ENCODE peak calls at places on chromosome 6, in ten cellular contexts. F is CD8-positive, alpha-beta memory T cell; L is mucosa of descending colon; S is AG04450; D is Peyer's patch; U is OCI-LY7; A is lower lobe of right lung; P is heart right ventricle; I is uterus; H is naive thymus-derived CD4-positive, alpha-beta T cell. B is an unnamed sample. For H3K9me3, the result is how much of the 10 kb centered on the place peaks cover.

GRCh38 chr6:1770435-1770843 is 160.7 kb downstream of the FOXC1 start:
- DNase-seq in I (no peak), H (peak), P (no peak), L (no peak), D (no peak), A (no peak), F (peak), S (no peak), U (no peak), B (no peak)

GRCh38 chr6:14713008-14713452 is 532.8 kb upstream of the JARID2 start:
- DNase-seq in A (no peak), U (no peak), F (no peak), P (peak), S (no peak), I (peak), D (no peak), H (no peak), L (no peak), B (no peak)

GRCh38 chr6:90274481-90275030 is 22.1 kb downstream of the BACH2 start:
- DNase-seq in F (peak), L (peak), I (no peak), D (peak), P (no peak), U (peak), H (peak), S (no peak), A (peak), B (no peak)

GRCh38 chr6:119430820-119431219 is 81.3 kb upstream of the MAN1A1 start:
- DNase-seq in S (no peak), I (no peak), U (no peak), L (no peak), A (no peak), P (no peak), F (no peak), H (no peak), D (no peak), B (no peak)

GRCh38 chr6:37068523-37069270 is 63.2 kb downstream of the FGD2 start:
- DNase-seq in H (no peak), F (no peak), I (no peak), A (no peak), S (no peak), D (no peak), L (no peak), P (no peak), U (no peak), B (no peak)

GRCh38 chr6:144725731-144726522 is 440.8 kb downstream of the UTRN start:
- DNase-seq in P (no peak), I (no peak), F (no peak), D (no peak), S (no peak), L (no peak), H (no peak), A (no peak), U (no peak), B (no peak)

GRCh38 chr6:4844108-4844507 is 67.9 kb downstream of the CDYL start:
- DNase-seq in F (no peak), U (no peak), D (no peak), P (no peak), S (no peak), H (no peak), L (no peak), A (no peak), I (no peak), B (no peak)

GRCh38 chr6:4487538-4487937 is 288.7 kb upstream of the CDYL start:
- DNase-seq in H (no peak), D (no peak), F (no peak), S (no peak), U (no peak), L (no peak), I (no peak), A (no peak), P (no peak), B (no peak)

GRCh38 chr6:107957165-107957908 is 671 bp downstream of the SEC63 start:
- DNase-seq in H (peak), U (peak), I (peak), S (peak), D (peak), L (peak), F (peak), A (peak), P (peak), B (peak)

GRCh38 chr6:47000842-47001241 is 41.3 kb downstream of the ADGRF1 start:
- DNase-seq in L (no peak), S (no peak), I (no peak), P (no peak), U (no peak), F (no peak), A (no peak), H (no peak), D (no peak), B (no peak)

GRCh38 chr6:28807682-28808280 is 116.0 kb downstream of the TRIM27 start:
- DNase-seq in D (no peak), H (no peak), S (no peak), U (peak), A (no peak), I (no peak), P (no peak), F (no peak), L (no peak), B (no peak)

GRCh38 chr6:12275084-12275483 is 15.1 kb upstream of the EDN1 start:
- DNase-seq in P (no peak), D (no peak), I (no peak), A (no peak), S (no peak), H (no peak), U (no peak), F (no peak), L (no peak), B (no peak)

GRCh38 chr6:157607317-157608109 is 215.5 kb upstream of the SNX9 start:
- DNase-seq in D (peak), S (no peak), I (no peak), H (no peak), U (peak), F (no peak), A (no peak), L (no peak), P (no peak), B (no peak)

GRCh38 chr6:163634514-163635171 is 220.1 kb downstream of the QKI start:
- DNase-seq in F (no peak), P (no peak), U (no peak), I (no peak), S (no peak), L (no peak), D (no peak), A (no peak), H (no peak), B (no peak)

GRCh38 chr6:137094411-137095008 is 49.7 kb upstream of the IL20RA start:
- DNase-seq in S (peak), D (peak), F (peak), I (peak), P (no peak), U (peak), L (peak), H (peak), A (no peak), B (no peak)

GRCh38 chr6:106154326-106154725 is 68.2 kb downstream of the PRDM1 start:
- DNase-seq in F (no peak), A (no peak), H (no peak), I (no peak), U (no peak), D (no peak), S (no peak), P (no peak), L (no peak), B (no peak)

GRCh38 chr6:120005292-120005976 is 655.9 kb upstream of the MAN1A1 start:
- DNase-seq in D (no peak), I (no peak), P (no peak), H (peak), L (no peak), U (no peak), S (no peak), A (no peak), F (no peak), B (no peak)

GRCh38 chr6:156832166-156832743 is 55.1 kb downstream of the ARID1B start:
- DNase-seq in P (no peak), A (no peak), F (no peak), D (no peak), L (no peak), S (no peak), U (no peak), H (no peak), I (no peak), B (no peak)

GRCh38 chr6:43286995-43287716 is 10.9 kb upstream of the SLC22A7 start:
- DNase-seq in I (no peak), A (no peak), S (no peak), U (no peak), P (no peak), L (no peak), H (no peak), F (no peak), D (no peak), B (no peak)

GRCh38 chr6:32086661-32087573 is 22.2 kb downstream of the TNXB start:
- DNase-seq in A (no peak), U (no peak), H (no peak), F (no peak), D (no peak), L (no peak), S (peak), P (no peak), I (no peak), B (no peak)

GRCh38 chr6:123759472-123759871 is 44.2 kb upstream of the NKAIN2 start:
- DNase-seq in L (no peak), I (no peak), F (no peak), H (no peak), D (no peak), S (no peak), P (no peak), U (no peak), A (no peak), B (no peak)

GRCh38 chr6:8180327-8181161 is 78.2 kb upstream of the EEF1E1 start:
- DNase-seq in H (no peak), I (no peak), L (no peak), U (no peak), D (no peak), S (peak), P (no peak), A (no peak), F (no peak), B (no peak)

GRCh38 chr6:19851273-19852089 is 14.3 kb downstream of the ID4 start:
- DNase-seq in A (no peak), H (no peak), F (no peak), S (peak), D (no peak), L (no peak), P (no peak), I (peak), U (peak), B (no peak)

GRCh38 chr6:81938991-81939773 is 186.7 kb upstream of the TENT5A start:
- DNase-seq in P (no peak), S (no peak), U (no peak), A (no peak), F (no peak), L (no peak), I (no peak), D (no peak), H (no peak), B (no peak)

GRCh38 chr6:9896806-9897205 is 518.1 kb downstream of the TFAP2A start:
- DNase-seq in U (no peak), A (no peak), D (no peak), L (no peak), H (no peak), F (no peak), S (no peak), P (no peak), I (no peak), B (no peak)

GRCh38 chr6:45504947-45505346 is 127.2 kb upstream of the SUPT3H start:
- DNase-seq in U (no peak), D (no peak), A (no peak), P (no peak), F (no peak), I (no peak), S (peak), H (no peak), L (no peak), B (no peak)

GRCh38 chr6:68211242-68211795 is 423.8 kb upstream of the ADGRB3 start:
- DNase-seq in S (no peak), L (no peak), D (no peak), U (no peak), P (no peak), I (no peak), F (no peak), H (no peak), A (no peak), B (no peak)

GRCh38 chr6:136736281-136736960 is 55.9 kb downstream of the MAP3K5 start:
- DNase-seq in U (no peak), L (no peak), D (no peak), I (no peak), F (no peak), A (no peak), S (no peak), P (no peak), H (no peak), B (no peak)

GRCh38 chr6:26536571-26537159 is 1.5 kb upstream of the HMGN4 start:
- DNase-seq in H (peak), L (no peak), I (peak), F (peak), D (peak), P (no peak), A (no peak), U (peak), S (no peak), B (no peak)

GRCh38 chr6:32947552-32948465 is 5.1 kb downstream of the HLA-DMA start:
- DNase-seq in P (no peak), H (peak), D (peak), I (no peak), A (no peak), L (peak), U (peak), F (no peak), S (no peak), B (no peak)

GRCh38 chr6:15994814-15995459 is 133.9 kb upstream of the MYLIP start:
- DNase-seq in H (no peak), U (no peak), L (no peak), A (no peak), D (no peak), F (no peak), S (no peak), P (no peak), I (no peak), B (no peak)

GRCh38 chr6:54267798-54268197 is 40.4 kb upstream of the TINAG start:
- DNase-seq in H (no peak), L (no peak), A (no peak), F (no peak), I (no peak), P (no peak), D (no peak), U (peak), S (no peak), B (no peak)

GRCh38 chr6:30360139-30360538 is 15.2 kb downstream of the RPP21 start:
- DNase-seq in S (no peak), P (no peak), L (no peak), F (no peak), A (no peak), D (no peak), H (no peak), U (no peak), I (no peak), B (no peak)

GRCh38 chr6:30356519-30356918 is 11.6 kb downstream of the RPP21 start:
- DNase-seq in F (no peak), U (no peak), L (no peak), D (no peak), H (no peak), P (no peak), A (no peak), S (no peak), I (no peak), B (no peak)

GRCh38 chr6:30359276-30359675 is 14.3 kb downstream of the RPP21 start:
- DNase-seq in P (no peak), F (no peak), L (no peak), S (no peak), U (no peak), I (no peak), A (no peak), D (no peak), H (no peak), B (no peak)

GRCh38 chr6:30358340-30358679 is 13.4 kb downstream of the RPP21 start:
- DNase-seq in U (no peak), L (no peak), A (no peak), S (no peak), P (no peak), I (no peak), H (no peak), F (no peak), D (no peak), B (no peak)

DNA sequence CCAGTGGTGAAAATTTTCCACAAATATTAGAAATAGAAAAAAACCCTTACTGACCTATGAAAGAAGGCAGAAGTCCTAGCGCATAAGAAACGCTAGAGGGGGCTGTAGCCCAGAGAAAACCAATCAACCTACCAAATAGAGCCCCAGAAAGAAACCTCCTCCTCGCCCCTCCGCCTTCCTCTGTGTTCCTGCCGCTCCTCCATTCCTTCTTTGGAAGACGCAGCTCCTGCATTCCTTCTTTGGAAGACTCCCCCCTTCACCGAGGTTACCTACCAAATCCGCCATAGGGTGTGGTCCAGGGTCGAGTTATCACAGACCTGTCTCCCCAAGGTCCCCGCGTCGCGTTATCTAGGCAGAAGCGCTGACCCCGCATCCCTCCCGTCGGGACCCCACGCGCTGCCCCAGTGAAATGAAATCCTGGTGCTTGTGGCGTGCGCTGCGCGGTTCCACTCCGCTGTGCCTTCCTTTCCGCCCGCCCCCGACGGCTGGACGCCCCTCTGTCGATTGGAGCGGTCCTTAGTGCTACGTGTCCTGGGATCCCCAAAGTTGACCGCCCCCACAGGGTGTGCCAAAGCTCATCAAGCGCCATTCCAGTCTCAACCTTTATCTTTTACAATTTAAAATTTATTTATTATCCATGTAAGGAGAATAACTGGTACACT is 12.9 kb downstream of the RPP21 start:
- DNase-seq in L (no peak), P (no peak), I (peak), S (peak), H (peak), D (no peak), A (no peak), U (peak), F (peak), B (no peak)
- H3K4me3 ChIP-seq in L (no peak), P (no peak), I (peak), S (peak), H (peak), D (peak), A (peak), U (no peak), F (peak), B (peak)

DNA sequence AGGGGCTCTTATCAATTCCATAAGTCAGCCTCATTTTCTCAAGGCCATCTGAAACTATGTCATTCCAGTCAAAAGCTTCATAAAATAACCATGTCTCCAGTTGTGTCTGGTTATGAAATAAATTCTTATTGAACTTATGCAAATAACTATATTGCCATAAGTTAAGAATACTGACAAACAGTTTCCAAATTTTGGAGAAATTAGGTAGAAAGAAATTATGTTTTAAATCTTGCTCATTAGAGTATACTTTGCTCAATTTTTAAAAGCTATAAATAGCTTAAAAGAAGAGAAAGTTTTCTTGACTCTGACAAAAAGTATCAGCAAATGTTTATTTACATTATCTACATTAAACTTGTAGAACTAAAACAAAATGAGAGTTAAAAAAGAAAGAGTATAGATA is 63.0 kb upstream of the MRAP2 start:
- DNase-seq in P (no peak), I (no peak), S (no peak), D (no peak), A (no peak), U (no peak), F (no peak), H (no peak), L (no peak), B (no peak)
- H3K9me3 ChIP-seq in P (under half), I (under half), S (under half), D (under half), A (under half), U (under half), F (under half), H (under half), L (under half), B (under half)

GRCh38 chr6:35496851-35497570 is at the start of gene TEAD3:
- DNase-seq in S (no peak), U (peak), L (peak), A (peak), D (peak), P (peak), F (peak), I (peak), H (peak), B (peak)

GRCh38 chr6:35499372-35499771 is 2.5 kb upstream of the TEAD3 start:
- DNase-seq in D (no peak), F (no peak), L (no peak), A (no peak), H (no peak), S (no peak), U (no peak), I (no peak), P (no peak), B (no peak)

GRCh38 chr6:35500782-35501181 is 3.9 kb upstream of the TEAD3 start:
- DNase-seq in L (no peak), U (no peak), I (no peak), H (no peak), P (no peak), D (no peak), F (no peak), S (no peak), A (no peak), B (no peak)

GRCh38 chr6:35497571-35498406 is 910 bp upstream of the TEAD3 start:
- DNase-seq in F (peak), S (peak), U (peak), I (peak), L (peak), P (peak), A (peak), D (peak), H (peak), B (peak)

DNA sequence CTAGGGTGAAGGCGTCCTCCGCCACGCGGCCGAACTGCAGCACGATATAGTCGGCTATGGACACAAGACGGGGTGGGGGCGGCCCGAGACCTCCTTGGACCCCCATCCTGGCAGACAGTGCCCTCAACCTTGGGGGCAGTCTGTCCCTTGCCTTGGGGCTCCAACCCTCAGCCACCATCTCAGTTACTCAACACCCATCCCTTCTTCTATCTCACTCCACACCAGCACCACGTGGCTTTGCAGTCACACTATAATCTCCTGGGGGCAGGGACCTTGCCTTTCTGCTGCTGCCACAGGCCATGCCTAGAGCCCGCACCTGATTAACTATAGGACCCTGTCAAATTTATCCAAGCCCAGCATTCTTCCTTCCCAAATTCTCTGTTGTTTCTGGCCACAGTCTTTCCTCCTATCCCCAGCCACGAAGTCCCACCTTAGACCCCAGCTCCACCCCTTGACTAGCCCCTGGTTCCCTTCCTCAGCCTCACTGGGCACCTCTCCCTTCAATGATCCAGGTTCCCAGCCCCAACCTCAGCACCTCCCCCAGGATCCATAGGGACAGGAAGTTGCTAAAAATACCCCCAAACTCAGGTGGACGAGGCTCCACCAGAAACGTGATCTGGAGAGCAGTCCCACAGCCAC is 1.6 kb upstream of the TEAD3 start:
- DNase-seq in U (no peak), S (no peak), D (no peak), I (no peak), F (peak), P (peak), A (no peak), H (no peak), L (no peak), B (no peak)
- H3K4me3 ChIP-seq in U (no peak), S (peak), D (peak), I (peak), F (peak), P (peak), A (peak), H (no peak), L (no peak), B (peak)

GRCh38 chr6:30283761-30284160 is 43.0 kb upstream of the TRIM39 start:
- DNase-seq in F (no peak), A (no peak), S (no peak), L (no peak), H (no peak), D (no peak), P (no peak), I (no peak), U (no peak), B (no peak)

GRCh38 chr6:30287139-30287538 is 39.6 kb upstream of the TRIM39 start:
- DNase-seq in D (no peak), L (no peak), H (no peak), S (no peak), P (no peak), F (no peak), I (no peak), A (no peak), U (no peak), B (no peak)

DNA sequence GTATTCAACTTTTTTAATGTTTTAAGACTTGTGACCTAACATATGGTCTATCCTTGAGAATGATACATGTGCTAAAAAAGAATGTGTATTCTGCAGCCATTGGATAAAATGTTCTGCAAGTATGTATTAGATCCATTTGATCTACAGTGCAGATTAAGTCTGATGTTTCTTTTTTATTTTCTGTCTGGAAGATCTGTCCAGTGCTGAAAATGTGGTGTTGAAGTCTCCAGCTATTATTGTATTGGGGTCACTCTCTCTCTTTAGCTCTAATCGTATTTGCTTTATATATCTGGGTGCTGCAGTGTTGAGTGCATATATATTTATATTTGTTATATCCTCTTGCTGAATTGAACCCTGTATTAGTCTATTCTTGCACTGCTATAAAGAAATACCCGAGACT is 44.2 kb upstream of the TRIM39 start:
- DNase-seq in P (no peak), I (no peak), D (no peak), S (no peak), F (no peak), U (no peak), A (no peak), H (no peak), L (no peak), B (no peak)
- H3K9me3 ChIP-seq in P (under half), I (under half), D (under half), S (under half), F (half or more), U (half or more), A (half or more), H (under half), L (half or more), B (half or more)